ENCODE peak calls at places on chromosomes 12 and 14, in seven cellular contexts. R, K, Y, F, N, I and Q are unnamed samples. For H3K4me1 and H3K36me3, the result is how much of the 10 kb centered on the place peaks cover.

GRCh38 chr12:111429760-111430417 is 24.2 kb downstream of the SH2B3 start:
- DNase-seq in K (peak), R (no peak), I (no peak), Y (no peak), F (no peak), N (no peak), Q (no peak)

GRCh38 chr14:65243766-65244442 is 141.6 kb upstream of the MAX start:
- DNase-seq in R (peak), K (peak), Y (no peak), N (peak), I (no peak), F (no peak), Q (peak)

GRCh38 chr14:21104448-21105060 is 3.7 kb downstream of the TMEM253 start:
- DNase-seq in N (peak), K (peak), R (peak), F (peak), Y (peak), I (peak), Q (peak)

GRCh38 chr12:26704684-26705475 is 128.1 kb downstream of the ITPR2 start:
- DNase-seq in K (peak), R (peak), N (peak), I (peak), Y (no peak), F (no peak), Q (no peak)

GRCh38 chr14:65179918-65180724 is 77.8 kb upstream of the MAX start:
- DNase-seq in K (peak), R (peak), F (peak), Y (peak), N (peak), I (peak), Q (no peak)

GRCh38 chr12:128267651-128268347 is 829 bp downstream of the TMEM132C start:
- DNase-seq in K (no peak), I (no peak), Y (no peak), N (no peak), R (no peak), F (no peak), Q (no peak)

GRCh38 chr14:102223682-102224081 is 81.3 kb downstream of the MOK start:
- DNase-seq in Y (no peak), K (no peak), R (no peak), F (no peak), N (no peak), I (no peak), Q (no peak)

GRCh38 chr14:76574416-76574815 is 186.9 kb upstream of the VASH1 start:
- DNase-seq in R (no peak), K (no peak), I (no peak), F (no peak), Y (no peak), N (no peak), Q (no peak)

GRCh38 chr12:8734873-8735381 is 37.1 kb downstream of the RIMKLB start:
- DNase-seq in F (no peak), K (no peak), I (peak), R (no peak), Y (no peak), N (no peak), Q (no peak)

GRCh38 chr14:106538193-106538592 is 1011.8 kb downstream of the TMEM121 start:
- DNase-seq in K (no peak), N (no peak), I (no peak), Y (no peak), F (no peak), R (no peak), Q (no peak)

GRCh38 chr12:124684971-124685688 is 117.7 kb upstream of the NCOR2 start:
- DNase-seq in N (peak), F (no peak), R (no peak), I (peak), Y (no peak), K (no peak), Q (no peak)

GRCh38 chr12:15933751-15934150 is 22.6 kb downstream of the DERA start:
- DNase-seq in Y (no peak), N (no peak), K (no peak), F (no peak), I (peak), R (no peak), Q (no peak)

GRCh38 chr12:1668833-1669543 is 21.9 kb upstream of the ADIPOR2 start:
- DNase-seq in F (peak), K (peak), I (no peak), Y (no peak), N (no peak), R (no peak), Q (no peak)

DNA sequence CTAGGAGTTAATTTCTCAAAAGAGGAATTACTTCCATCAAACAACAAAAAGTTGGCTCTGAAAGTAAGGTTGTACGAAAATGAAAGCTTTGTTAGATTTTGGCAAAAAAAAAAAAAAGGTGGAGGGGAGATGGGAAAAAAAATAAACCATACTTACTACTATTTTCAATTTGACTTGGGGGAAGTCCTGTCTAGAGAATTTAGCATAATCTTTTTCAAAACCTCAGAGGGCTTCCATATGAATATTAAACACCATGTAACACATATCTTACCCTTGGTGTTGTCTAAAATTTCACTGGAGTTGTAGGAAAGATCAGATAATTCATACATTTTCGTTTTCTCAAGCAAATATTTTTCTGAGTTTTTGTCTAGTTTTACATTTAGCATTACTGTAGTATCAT is 17.5 kb downstream of the GRIP1 start:
- DNase-seq in N (no peak), R (no peak), F (no peak), Y (no peak), I (no peak), K (no peak), Q (no peak)
- H3K4me1 ChIP-seq in N (half or more), R (under half), F (under half), Y (under half), I (under half), K (under half), Q (under half)

GRCh38 chr14:68074765-68075381 is 255.3 kb downstream of the RAD51B start:
- DNase-seq in I (peak), Y (no peak), K (no peak), F (no peak), N (no peak), R (no peak), Q (no peak)
- TF ChIP-seq CTCF in I (no peak), Y (no peak), K (no peak), F (no peak), N (no peak), R (no peak), Q (no peak)

DNA sequence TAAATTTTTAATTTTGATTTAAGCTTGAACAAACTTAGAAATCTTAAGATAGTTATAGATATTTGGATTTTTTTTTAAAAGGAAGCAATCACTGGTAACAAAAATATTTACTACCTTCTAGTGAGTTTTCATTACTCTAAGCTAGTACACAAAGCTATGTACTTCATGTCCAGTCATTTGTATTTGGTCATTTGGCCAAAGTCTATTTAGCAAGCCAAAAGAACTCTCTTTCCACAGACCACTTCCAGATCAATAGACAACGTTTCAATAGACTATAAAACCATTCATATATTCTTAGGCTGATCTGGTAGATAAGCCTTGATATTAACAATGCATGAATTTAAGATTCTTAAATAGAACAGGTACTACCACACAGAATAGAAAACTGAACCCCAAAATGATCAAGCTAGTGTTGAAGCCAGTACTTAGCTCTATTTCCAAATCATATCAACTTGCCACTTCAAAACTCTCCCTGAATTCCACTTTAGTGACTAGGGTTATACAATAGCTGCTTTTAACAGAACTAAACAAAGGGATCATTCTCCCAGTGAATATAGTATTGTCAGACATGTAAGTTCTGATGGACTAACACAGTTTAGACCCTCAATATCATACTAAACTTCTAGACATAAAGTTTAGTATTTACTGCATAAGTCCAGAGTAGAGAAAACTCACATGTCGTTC is 21.7 kb downstream of the CAPRIN2 start:
- DNase-seq in I (no peak), K (no peak), Y (no peak), N (no peak), F (no peak), R (no peak), Q (no peak)
- H3K36me3 ChIP-seq in I (under half), K (under half), Y (under half), N (under half), F (under half), R (under half), Q (under half)

DNA sequence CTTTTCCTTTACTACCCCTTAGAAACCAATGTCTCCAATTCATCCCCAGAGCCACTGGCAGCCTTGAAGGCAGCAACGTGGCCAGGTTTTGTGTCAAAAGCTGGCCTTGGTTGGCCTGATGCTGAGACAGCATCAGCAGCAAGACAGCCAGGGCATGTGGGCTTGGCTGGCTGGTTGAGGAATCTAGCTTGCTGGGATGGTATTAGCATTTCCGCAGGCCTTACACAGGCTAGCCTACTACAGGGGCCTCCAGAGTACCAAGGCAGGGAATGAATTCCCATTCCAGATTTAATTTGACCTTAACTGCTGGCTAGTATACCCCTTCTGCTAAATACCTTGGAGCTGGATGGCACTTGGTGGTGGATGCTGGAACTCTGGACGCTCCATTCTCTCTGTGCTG is 15.8 kb downstream of the NGDN start:
- DNase-seq in Y (no peak), F (no peak), K (no peak), N (no peak), R (no peak), I (no peak), Q (no peak)
- H3K4me1 ChIP-seq in Y (under half), F (under half), K (under half), N (under half), R (under half), I (under half), Q (under half)

DNA sequence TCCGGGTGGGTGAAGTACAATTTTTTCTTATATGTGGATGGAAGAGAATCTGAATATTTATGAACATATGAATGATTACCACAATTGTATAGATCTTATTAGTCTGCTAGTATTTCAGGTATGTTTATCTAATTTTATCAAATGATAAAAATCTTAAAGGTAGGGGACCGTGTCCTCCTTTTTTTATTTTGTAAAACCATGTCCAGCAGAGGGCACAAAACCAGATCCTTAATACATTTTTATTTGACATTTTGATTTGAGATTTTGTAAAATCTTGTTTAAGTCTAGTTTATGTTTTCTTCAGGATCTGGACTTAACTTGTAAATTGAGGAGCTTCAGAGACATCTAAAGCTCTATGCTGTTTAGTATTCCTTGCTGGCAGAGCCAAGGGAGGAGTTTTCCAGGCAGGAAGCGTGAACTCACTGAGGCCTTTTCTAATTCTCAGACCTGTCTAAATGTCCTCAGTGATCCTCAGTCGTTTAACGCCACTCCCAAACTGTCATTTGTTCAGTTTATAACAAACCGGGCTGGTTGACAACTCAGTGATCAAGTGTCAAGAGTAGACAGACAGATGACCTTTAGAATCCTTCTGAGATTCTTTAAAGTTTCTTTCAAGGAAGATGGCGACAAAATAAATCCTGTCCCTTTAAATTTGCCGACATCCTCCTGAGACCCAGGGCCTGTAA is 263.9 kb downstream of the KTN1 start:
- DNase-seq in N (peak), K (peak), Y (no peak), F (no peak), I (no peak), R (no peak), Q (no peak)
- TF ChIP-seq CTCF in N (peak), K (no peak), Y (no peak), F (peak), I (no peak), R (no peak), Q (peak)

DNA sequence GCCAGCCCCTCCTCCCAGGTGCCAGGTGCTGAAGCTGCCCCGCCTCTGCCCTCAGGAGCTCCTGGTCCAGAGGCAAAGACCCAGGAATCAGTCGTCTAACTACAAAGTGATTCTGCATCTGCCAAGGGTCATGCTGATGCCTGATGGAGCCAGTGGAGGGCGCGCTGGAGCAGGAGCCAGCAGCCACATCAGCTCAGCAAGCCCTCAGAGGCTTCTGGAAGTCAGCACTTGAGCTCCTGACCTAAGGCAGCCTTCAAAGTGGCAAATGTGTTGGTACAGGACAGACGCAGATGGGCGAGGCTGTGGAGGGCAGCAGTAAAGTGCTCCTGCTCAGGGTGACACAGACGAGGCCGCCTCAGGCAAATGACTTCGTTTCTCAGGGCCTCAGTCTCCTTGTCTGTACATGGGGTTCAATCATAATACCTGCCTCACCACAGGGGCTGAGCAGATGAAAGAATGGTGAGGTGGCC is 10.9 kb downstream of the C12orf43 start:
- DNase-seq in I (peak), K (peak), R (no peak), N (peak), F (no peak), Y (peak), Q (peak)
- H3K36me3 ChIP-seq in I (under half), K (under half), R (under half), N (under half), F (half or more), Y (half or more), Q (under half)

DNA sequence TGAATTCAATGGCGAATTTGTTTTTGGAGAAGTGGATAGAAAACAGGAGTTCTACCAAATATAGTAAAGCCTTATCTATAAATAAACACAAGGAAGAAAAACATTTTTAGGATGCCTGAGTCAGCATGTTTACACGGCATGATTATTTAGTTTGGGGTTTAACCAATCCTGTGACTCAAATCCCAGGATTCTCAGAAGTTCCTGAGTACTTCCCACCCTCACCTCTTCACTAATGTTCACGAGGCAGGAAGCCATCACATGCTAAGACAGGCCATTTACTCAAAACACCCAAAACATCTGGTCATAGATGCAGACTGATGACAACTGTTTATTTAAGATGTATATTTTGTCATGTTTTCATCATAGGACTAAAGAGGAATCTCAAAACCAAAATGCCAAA is 3.4 kb upstream of the GLRX5 start:
- DNase-seq in I (peak), F (no peak), R (no peak), Y (no peak), K (peak), N (peak), Q (no peak)
- H3K4me1 ChIP-seq in I (under half), F (half or more), R (under half), Y (half or more), K (half or more), N (under half), Q (under half)

DNA sequence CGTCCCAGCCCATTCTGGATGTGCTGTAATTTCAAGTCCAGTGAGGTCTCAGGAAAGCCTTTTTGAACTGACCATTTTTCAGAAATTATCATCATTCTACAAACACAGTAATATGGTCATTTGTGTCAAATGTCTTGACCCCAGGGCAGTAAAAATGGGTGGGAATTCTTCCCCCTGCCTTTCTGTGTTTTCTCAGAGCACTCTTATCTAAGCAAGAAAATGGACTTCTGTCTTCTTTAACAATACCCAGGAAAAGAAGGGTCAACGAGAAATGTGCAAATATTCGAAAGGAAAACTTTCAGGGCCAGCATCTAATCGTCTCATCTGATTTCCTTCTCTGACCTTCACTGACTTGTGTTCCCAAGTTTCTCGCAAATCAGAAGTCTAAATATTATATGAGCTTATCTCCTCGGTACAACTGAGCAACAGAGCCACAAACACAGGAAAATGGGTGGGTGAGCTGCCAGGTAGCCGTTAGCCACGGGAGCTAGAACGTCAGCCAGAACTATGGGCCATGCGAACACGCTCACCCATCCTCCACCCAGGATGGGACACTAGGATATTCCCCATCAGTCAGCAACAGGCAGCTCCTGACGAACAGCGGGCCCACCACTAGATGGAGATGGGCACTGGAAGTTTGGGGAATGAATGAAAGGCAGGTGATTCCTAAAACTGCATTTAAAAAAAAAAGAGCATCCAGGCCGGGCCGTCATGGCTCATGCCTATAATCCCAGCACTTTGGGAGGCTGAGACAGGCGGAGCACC is 57.1 kb downstream of the VWF start:
- DNase-seq in K (peak), Y (peak), R (no peak), I (no peak), N (peak), F (no peak), Q (peak)
- TF ChIP-seq CTCF in K (peak), Y (peak), R (no peak), I (peak), N (peak), F (peak), Q (peak)